ENCODE peak calls at places on chromosomes 11 and 22, in four cellular contexts. O is upper lobe of right lung; Y is NCI-H2081; B is activated naive CD4-positive, alpha-beta T cell treated with anti-CD3 and anti-CD28 coated beads for 36 hours. P is an unnamed sample.

GRCh38 chr11:125947419-125948277 is 1.8 kb downstream of the VSIG10L2 start:
- DNase-seq in Y (no peak), O (no peak), B (no peak), P (no peak)

GRCh38 chr22:23534201-23534850 is 45.8 kb downstream of the IGLL1 start:
- DNase-seq in Y (no peak), B (no peak), O (peak), P (no peak)

GRCh38 chr11:71140206-71140919 is 112.0 kb downstream of the SHANK2 start:
- DNase-seq in O (peak), Y (no peak), B (no peak), P (no peak)

GRCh38 chr11:65355013-65355775 is 643 bp downstream of the TIGD3 start:
- DNase-seq in O (peak), B (peak), Y (peak), P (peak)

GRCh38 chr11:47296045-47296444 is 26.1 kb downstream of the MADD start:
- DNase-seq in B (no peak), O (no peak), Y (no peak), P (no peak)

GRCh38 chr11:112580864-112581263 is 320.2 kb upstream of the PLET1 start:
- DNase-seq in B (no peak), O (no peak), Y (no peak), P (no peak)

GRCh38 chr11:14065153-14065552 is 102.6 kb downstream of the SPON1 start:
- DNase-seq in B (peak), O (peak), Y (no peak), P (peak)

GRCh38 chr11:96146765-96147164 is 196.2 kb downstream of the MAML2 start:
- DNase-seq in Y (no peak), O (no peak), B (no peak), P (no peak)

GRCh38 chr22:24482586-24482985 is 12.5 kb upstream of the UPB1 start:
- DNase-seq in B (no peak), Y (no peak), O (no peak), P (no peak)

GRCh38 chr11:57596266-57596885 is 1.1 kb upstream of the SERPING1 start:
- DNase-seq in B (no peak), O (no peak), Y (no peak), P (no peak)

GRCh38 chr11:112844530-112844929 is 116.7 kb upstream of the NCAM1 start:
- DNase-seq in B (no peak), Y (no peak), O (no peak), P (no peak)

GRCh38 chr11:19777032-19777341 is 64.3 kb downstream of the NAV2 start:
- DNase-seq in Y (peak), B (no peak), O (peak), P (no peak)

GRCh38 chr11:116648229-116649174 is 124.3 kb downstream of the BUD13 start:
- DNase-seq in O (no peak), B (no peak), Y (no peak), P (no peak)

GRCh38 chr11:33694346-33695050 is 6.1 kb downstream of the C11orf91 start:
- DNase-seq in B (no peak), O (no peak), Y (no peak), P (no peak)

GRCh38 chr11:116929393-116930090 is 92.1 kb upstream of the APOA1 start:
- DNase-seq in B (no peak), O (no peak), Y (no peak), P (no peak)

GRCh38 chr22:48856308-48856615 is 971.4 kb downstream of the BRD1 start:
- DNase-seq in B (no peak), O (no peak), Y (no peak), P (no peak)

GRCh38 chr22:27718186-27719032 is 83.1 kb downstream of the MN1 start:
- DNase-seq in O (peak), Y (no peak), B (no peak), P (no peak)

GRCh38 chr22:48781868-48782267 is 1045.8 kb downstream of the BRD1 start:
- DNase-seq in B (no peak), O (no peak), Y (no peak), P (no peak)

GRCh38 chr11:120031612-120032600 is 106.0 kb downstream of the TRIM29 start:
- DNase-seq in B (no peak), Y (no peak), O (no peak), P (no peak)

GRCh38 chr22:25823276-25823675 is 81.3 kb downstream of the MYO18B start:
- DNase-seq in B (no peak), Y (no peak), O (no peak), P (no peak)

GRCh38 chr11:131785801-131786200 is 415.4 kb downstream of the NTM start:
- DNase-seq in O (no peak), Y (no peak), B (no peak), P (no peak)

GRCh38 chr11:107757661-107758060 is 45.8 kb upstream of the SLN start:
- DNase-seq in Y (no peak), B (no peak), O (no peak), P (no peak)

GRCh38 chr11:17738350-17739207 is 4.0 kb downstream of the KCNC1 start:
- DNase-seq in Y (no peak), O (peak), B (no peak), P (no peak)

GRCh38 chr11:71928739-71929443 is at the start of gene RNF121:
- DNase-seq in Y (peak), O (peak), B (peak), P (peak)

GRCh38 chr11:129620705-129621104 is 194.9 kb upstream of the TMEM45B start:
- DNase-seq in O (no peak), Y (no peak), B (no peak), P (no peak)

GRCh38 chr11:128582496-128583366 is 4.6 kb downstream of the ETS1 start:
- DNase-seq in Y (no peak), O (no peak), B (peak), P (peak)

GRCh38 chr11:1682225-1682901 is 14.6 kb upstream of the KRTAP5-6 start:
- DNase-seq in B (no peak), Y (no peak), O (no peak), P (no peak)

GRCh38 chr11:1949302-1949701 is 2.2 kb downstream of the MRPL23 start:
- DNase-seq in Y (no peak), B (no peak), O (peak), P (no peak)

GRCh38 chr22:50186789-50187523 is 1.2 kb downstream of the TRABD start:
- DNase-seq in Y (no peak), O (no peak), B (no peak), P (peak)

GRCh38 chr11:122069946-122070345 is 46.1 kb downstream of the BLID start:
- DNase-seq in B (peak), Y (peak), O (no peak), P (peak)

GRCh38 chr11:112481893-112482292 is 221.2 kb upstream of the PLET1 start:
- DNase-seq in B (no peak), O (no peak), Y (no peak), P (no peak)

GRCh38 chr22:25382762-25383161 is 163.3 kb downstream of the CRYBB2 start:
- DNase-seq in Y (no peak), O (no peak), B (peak), P (peak)

GRCh38 chr11:122059565-122059964 is 56.5 kb downstream of the BLID start:
- DNase-seq in Y (no peak), O (no peak), B (no peak), P (no peak)

GRCh38 chr22:47190957-47191323 is 428.5 kb downstream of the TBC1D22A start:
- DNase-seq in O (peak), Y (no peak), B (no peak), P (no peak)

GRCh38 chr22:25069758-25070461 is 117.4 kb downstream of the KIAA1671 start:
- DNase-seq in O (peak), Y (no peak), B (peak), P (peak)

GRCh38 chr22:42330170-42330569 is 59.7 kb upstream of the TCF20 start:
- DNase-seq in Y (no peak), B (no peak), O (no peak), P (no peak)